ENCODE peak calls at places on chromosomes 7 and 10, in eight cellular contexts. One of them, this sample, is unnamed.

GRCh38 chr7:7148799-7149481 is 33.4 kb upstream of the C1GALT1 start:
- DNase-seq in AG08395: no peak
- DNase-seq in stimulated activated CD8-positive, alpha-beta memory T cell treated with anti-CD3 and anti-CD28 coated beads, Interleukin-4, amount 100 ng/mL, for 24 hours: no peak
- DNase-seq in nephron progenitor cell: no peak
- DNase-seq in left ventricle myocardium superior: no peak
- DNase-seq in NCI-H1105: no peak
- DNase-seq in HEK293T: no peak
- DNase-seq in fibroblast of the aortic adventitia: peak
- DNase-seq in this sample: no peak

GRCh38 chr10:94361161-94361794 is 1.5 kb downstream of the NOC3L start:
- DNase-seq in fibroblast of the aortic adventitia: peak
- DNase-seq in NCI-H1105: no peak
- DNase-seq in stimulated activated CD8-positive, alpha-beta memory T cell treated with anti-CD3 and anti-CD28 coated beads, Interleukin-4, amount 100 ng/mL, for 24 hours: no peak
- DNase-seq in HEK293T: no peak
- DNase-seq in AG08395: no peak
- DNase-seq in left ventricle myocardium superior: no peak
- DNase-seq in nephron progenitor cell: no peak
- DNase-seq in this sample: no peak

GRCh38 chr10:86056632-86057031 is 310.0 kb downstream of the GRID1 start:
- DNase-seq in nephron progenitor cell: no peak
- DNase-seq in fibroblast of the aortic adventitia: no peak
- DNase-seq in AG08395: no peak
- DNase-seq in left ventricle myocardium superior: no peak
- DNase-seq in HEK293T: no peak
- DNase-seq in NCI-H1105: no peak
- DNase-seq in stimulated activated CD8-positive, alpha-beta memory T cell treated with anti-CD3 and anti-CD28 coated beads, Interleukin-4, amount 100 ng/mL, for 24 hours: no peak
- DNase-seq in this sample: no peak

GRCh38 chr10:132480356-132480755 is 57.2 kb upstream of the INPP5A start:
- DNase-seq in fibroblast of the aortic adventitia: no peak
- DNase-seq in stimulated activated CD8-positive, alpha-beta memory T cell treated with anti-CD3 and anti-CD28 coated beads, Interleukin-4, amount 100 ng/mL, for 24 hours: no peak
- DNase-seq in NCI-H1105: no peak
- DNase-seq in AG08395: no peak
- DNase-seq in left ventricle myocardium superior: no peak
- DNase-seq in HEK293T: no peak
- DNase-seq in nephron progenitor cell: no peak
- DNase-seq in this sample: peak

GRCh38 chr7:372546-372938 is 82.6 kb downstream of the FOXL3 start:
- DNase-seq in stimulated activated CD8-positive, alpha-beta memory T cell treated with anti-CD3 and anti-CD28 coated beads, Interleukin-4, amount 100 ng/mL, for 24 hours: no peak
- DNase-seq in NCI-H1105: no peak
- DNase-seq in fibroblast of the aortic adventitia: no peak
- DNase-seq in nephron progenitor cell: no peak
- DNase-seq in HEK293T: no peak
- DNase-seq in left ventricle myocardium superior: no peak
- DNase-seq in AG08395: no peak
- DNase-seq in this sample: no peak

GRCh38 chr10:132387723-132388210 is 9.2 kb upstream of the PWWP2B start:
- DNase-seq in fibroblast of the aortic adventitia: peak
- DNase-seq in left ventricle myocardium superior: peak
- DNase-seq in AG08395: peak
- DNase-seq in nephron progenitor cell: peak
- DNase-seq in stimulated activated CD8-positive, alpha-beta memory T cell treated with anti-CD3 and anti-CD28 coated beads, Interleukin-4, amount 100 ng/mL, for 24 hours: peak
- DNase-seq in NCI-H1105: no peak
- DNase-seq in HEK293T: peak
- DNase-seq in this sample: peak

GRCh38 chr7:31875424-31875823 is 188.4 kb downstream of the PPP1R17 start:
- DNase-seq in NCI-H1105: no peak
- DNase-seq in nephron progenitor cell: no peak
- DNase-seq in left ventricle myocardium superior: no peak
- DNase-seq in stimulated activated CD8-positive, alpha-beta memory T cell treated with anti-CD3 and anti-CD28 coated beads, Interleukin-4, amount 100 ng/mL, for 24 hours: no peak
- DNase-seq in HEK293T: no peak
- DNase-seq in fibroblast of the aortic adventitia: no peak
- DNase-seq in AG08395: peak
- DNase-seq in this sample: no peak

GRCh38 chr7:128827248-128827958 is 2.8 kb upstream of the FLNC start:
- DNase-seq in NCI-H1105: no peak
- DNase-seq in AG08395: peak
- DNase-seq in left ventricle myocardium superior: peak
- DNase-seq in HEK293T: no peak
- DNase-seq in stimulated activated CD8-positive, alpha-beta memory T cell treated with anti-CD3 and anti-CD28 coated beads, Interleukin-4, amount 100 ng/mL, for 24 hours: no peak
- DNase-seq in fibroblast of the aortic adventitia: peak
- DNase-seq in nephron progenitor cell: peak
- DNase-seq in this sample: peak

GRCh38 chr7:140899883-140900282 is 24.8 kb downstream of the BRAF start:
- DNase-seq in fibroblast of the aortic adventitia: no peak
- DNase-seq in nephron progenitor cell: no peak
- DNase-seq in AG08395: no peak
- DNase-seq in NCI-H1105: peak
- DNase-seq in stimulated activated CD8-positive, alpha-beta memory T cell treated with anti-CD3 and anti-CD28 coated beads, Interleukin-4, amount 100 ng/mL, for 24 hours: no peak
- DNase-seq in HEK293T: peak
- DNase-seq in left ventricle myocardium superior: no peak
- DNase-seq in this sample: no peak

GRCh38 chr10:29324220-29324831 is 35.5 kb downstream of the LYZL1 start:
- DNase-seq in nephron progenitor cell: no peak
- DNase-seq in HEK293T: no peak
- DNase-seq in fibroblast of the aortic adventitia: no peak
- DNase-seq in left ventricle myocardium superior: no peak
- DNase-seq in AG08395: no peak
- DNase-seq in NCI-H1105: no peak
- DNase-seq in stimulated activated CD8-positive, alpha-beta memory T cell treated with anti-CD3 and anti-CD28 coated beads, Interleukin-4, amount 100 ng/mL, for 24 hours: no peak
- DNase-seq in this sample: no peak

GRCh38 chr7:22377690-22378089 is 20.7 kb upstream of the RAPGEF5 start:
- DNase-seq in fibroblast of the aortic adventitia: no peak
- DNase-seq in NCI-H1105: no peak
- DNase-seq in stimulated activated CD8-positive, alpha-beta memory T cell treated with anti-CD3 and anti-CD28 coated beads, Interleukin-4, amount 100 ng/mL, for 24 hours: no peak
- DNase-seq in AG08395: no peak
- DNase-seq in left ventricle myocardium superior: no peak
- DNase-seq in nephron progenitor cell: no peak
- DNase-seq in HEK293T: no peak
- DNase-seq in this sample: no peak

GRCh38 chr10:17239671-17240460 is 11.8 kb downstream of the VIM start:
- DNase-seq in HEK293T: no peak
- DNase-seq in stimulated activated CD8-positive, alpha-beta memory T cell treated with anti-CD3 and anti-CD28 coated beads, Interleukin-4, amount 100 ng/mL, for 24 hours: no peak
- DNase-seq in NCI-H1105: no peak
- DNase-seq in nephron progenitor cell: no peak
- DNase-seq in AG08395: no peak
- DNase-seq in left ventricle myocardium superior: no peak
- DNase-seq in fibroblast of the aortic adventitia: no peak
- DNase-seq in this sample: no peak

GRCh38 chr7:116122972-116123595 is 87.3 kb upstream of the TES start:
- DNase-seq in NCI-H1105: peak
- DNase-seq in AG08395: peak
- DNase-seq in left ventricle myocardium superior: no peak
- DNase-seq in stimulated activated CD8-positive, alpha-beta memory T cell treated with anti-CD3 and anti-CD28 coated beads, Interleukin-4, amount 100 ng/mL, for 24 hours: no peak
- DNase-seq in nephron progenitor cell: peak
- DNase-seq in fibroblast of the aortic adventitia: peak
- DNase-seq in HEK293T: peak
- DNase-seq in this sample: no peak

GRCh38 chr7:89385414-89385813 is 589.9 kb upstream of the TEX47 start:
- DNase-seq in AG08395: no peak
- DNase-seq in fibroblast of the aortic adventitia: no peak
- DNase-seq in HEK293T: no peak
- DNase-seq in NCI-H1105: no peak
- DNase-seq in left ventricle myocardium superior: no peak
- DNase-seq in stimulated activated CD8-positive, alpha-beta memory T cell treated with anti-CD3 and anti-CD28 coated beads, Interleukin-4, amount 100 ng/mL, for 24 hours: no peak
- DNase-seq in nephron progenitor cell: no peak
- DNase-seq in this sample: no peak

GRCh38 chr7:38070718-38071117 is 107.3 kb upstream of the STARD3NL start:
- DNase-seq in HEK293T: peak
- DNase-seq in stimulated activated CD8-positive, alpha-beta memory T cell treated with anti-CD3 and anti-CD28 coated beads, Interleukin-4, amount 100 ng/mL, for 24 hours: no peak
- DNase-seq in AG08395: peak
- DNase-seq in fibroblast of the aortic adventitia: peak
- DNase-seq in left ventricle myocardium superior: no peak
- DNase-seq in NCI-H1105: peak
- DNase-seq in nephron progenitor cell: no peak
- DNase-seq in this sample: no peak

GRCh38 chr7:31408120-31408729 is 67.7 kb upstream of the NEUROD6 start:
- DNase-seq in left ventricle myocardium superior: no peak
- DNase-seq in NCI-H1105: no peak
- DNase-seq in nephron progenitor cell: no peak
- DNase-seq in stimulated activated CD8-positive, alpha-beta memory T cell treated with anti-CD3 and anti-CD28 coated beads, Interleukin-4, amount 100 ng/mL, for 24 hours: no peak
- DNase-seq in fibroblast of the aortic adventitia: peak
- DNase-seq in HEK293T: no peak
- DNase-seq in AG08395: peak
- DNase-seq in this sample: no peak

GRCh38 chr10:76179806-76180205 is 748.4 kb downstream of the LRMDA start:
- DNase-seq in left ventricle myocardium superior: no peak
- DNase-seq in nephron progenitor cell: no peak
- DNase-seq in stimulated activated CD8-positive, alpha-beta memory T cell treated with anti-CD3 and anti-CD28 coated beads, Interleukin-4, amount 100 ng/mL, for 24 hours: no peak
- DNase-seq in AG08395: no peak
- DNase-seq in fibroblast of the aortic adventitia: no peak
- DNase-seq in HEK293T: no peak
- DNase-seq in NCI-H1105: no peak
- DNase-seq in this sample: no peak

GRCh38 chr7:65477326-65477725 is 103.7 kb downstream of the ZNF92 start:
- DNase-seq in left ventricle myocardium superior: no peak
- DNase-seq in HEK293T: peak
- DNase-seq in fibroblast of the aortic adventitia: no peak
- DNase-seq in NCI-H1105: peak
- DNase-seq in stimulated activated CD8-positive, alpha-beta memory T cell treated with anti-CD3 and anti-CD28 coated beads, Interleukin-4, amount 100 ng/mL, for 24 hours: no peak
- DNase-seq in nephron progenitor cell: peak
- DNase-seq in AG08395: no peak
- DNase-seq in this sample: no peak

GRCh38 chr7:26599982-26600381 is 264.4 kb downstream of the SKAP2 start:
- DNase-seq in HEK293T: no peak
- DNase-seq in AG08395: no peak
- DNase-seq in left ventricle myocardium superior: no peak
- DNase-seq in fibroblast of the aortic adventitia: no peak
- DNase-seq in nephron progenitor cell: no peak
- DNase-seq in NCI-H1105: no peak
- DNase-seq in stimulated activated CD8-positive, alpha-beta memory T cell treated with anti-CD3 and anti-CD28 coated beads, Interleukin-4, amount 100 ng/mL, for 24 hours: no peak
- DNase-seq in this sample: no peak

GRCh38 chr7:121084748-121085336 is 96.3 kb downstream of the CPED1 start:
- DNase-seq in left ventricle myocardium superior: peak
- DNase-seq in nephron progenitor cell: no peak
- DNase-seq in NCI-H1105: no peak
- DNase-seq in fibroblast of the aortic adventitia: peak
- DNase-seq in AG08395: peak
- DNase-seq in stimulated activated CD8-positive, alpha-beta memory T cell treated with anti-CD3 and anti-CD28 coated beads, Interleukin-4, amount 100 ng/mL, for 24 hours: no peak
- DNase-seq in HEK293T: no peak
- DNase-seq in this sample: no peak

GRCh38 chr7:105992888-105993287 is 29.8 kb downstream of the CDHR3 start:
- DNase-seq in AG08395: no peak
- DNase-seq in left ventricle myocardium superior: no peak
- DNase-seq in stimulated activated CD8-positive, alpha-beta memory T cell treated with anti-CD3 and anti-CD28 coated beads, Interleukin-4, amount 100 ng/mL, for 24 hours: no peak
- DNase-seq in NCI-H1105: no peak
- DNase-seq in nephron progenitor cell: no peak
- DNase-seq in HEK293T: no peak
- DNase-seq in fibroblast of the aortic adventitia: no peak
- DNase-seq in this sample: no peak

GRCh38 chr7:16078076-16078952 is 343.0 kb downstream of the CRPPA start:
- DNase-seq in HEK293T: peak
- DNase-seq in left ventricle myocardium superior: no peak
- DNase-seq in fibroblast of the aortic adventitia: peak
- DNase-seq in nephron progenitor cell: peak
- DNase-seq in AG08395: peak
- DNase-seq in stimulated activated CD8-positive, alpha-beta memory T cell treated with anti-CD3 and anti-CD28 coated beads, Interleukin-4, amount 100 ng/mL, for 24 hours: no peak
- DNase-seq in NCI-H1105: peak
- DNase-seq in this sample: no peak

GRCh38 chr7:114574384-114574783 is 159.8 kb downstream of the FOXP2 start:
- DNase-seq in fibroblast of the aortic adventitia: peak
- DNase-seq in left ventricle myocardium superior: no peak
- DNase-seq in HEK293T: no peak
- DNase-seq in AG08395: peak
- DNase-seq in NCI-H1105: no peak
- DNase-seq in stimulated activated CD8-positive, alpha-beta memory T cell treated with anti-CD3 and anti-CD28 coated beads, Interleukin-4, amount 100 ng/mL, for 24 hours: no peak
- DNase-seq in nephron progenitor cell: no peak
- DNase-seq in this sample: no peak

GRCh38 chr7:71783779-71784178 is 628.4 kb downstream of the CALN1 start:
- DNase-seq in AG08395: no peak
- DNase-seq in HEK293T: no peak
- DNase-seq in nephron progenitor cell: no peak
- DNase-seq in fibroblast of the aortic adventitia: no peak
- DNase-seq in left ventricle myocardium superior: no peak
- DNase-seq in stimulated activated CD8-positive, alpha-beta memory T cell treated with anti-CD3 and anti-CD28 coated beads, Interleukin-4, amount 100 ng/mL, for 24 hours: no peak
- DNase-seq in NCI-H1105: no peak
- DNase-seq in this sample: no peak

GRCh38 chr7:86328801-86329433 is 314.8 kb upstream of the GRM3 start:
- DNase-seq in AG08395: no peak
- DNase-seq in HEK293T: no peak
- DNase-seq in fibroblast of the aortic adventitia: no peak
- DNase-seq in stimulated activated CD8-positive, alpha-beta memory T cell treated with anti-CD3 and anti-CD28 coated beads, Interleukin-4, amount 100 ng/mL, for 24 hours: no peak
- DNase-seq in left ventricle myocardium superior: no peak
- DNase-seq in NCI-H1105: no peak
- DNase-seq in nephron progenitor cell: no peak
- DNase-seq in this sample: no peak

GRCh38 chr7:150430465-150431085 is 19.9 kb upstream of the GIMAP8 start:
- DNase-seq in fibroblast of the aortic adventitia: no peak
- DNase-seq in AG08395: no peak
- DNase-seq in nephron progenitor cell: no peak
- DNase-seq in left ventricle myocardium superior: no peak
- DNase-seq in NCI-H1105: no peak
- DNase-seq in HEK293T: no peak
- DNase-seq in stimulated activated CD8-positive, alpha-beta memory T cell treated with anti-CD3 and anti-CD28 coated beads, Interleukin-4, amount 100 ng/mL, for 24 hours: no peak
- DNase-seq in this sample: no peak

GRCh38 chr10:124220971-124221355 is 127.6 kb upstream of the CHST15 start:
- DNase-seq in NCI-H1105: no peak
- DNase-seq in fibroblast of the aortic adventitia: no peak
- DNase-seq in AG08395: no peak
- DNase-seq in nephron progenitor cell: no peak
- DNase-seq in HEK293T: no peak
- DNase-seq in left ventricle myocardium superior: no peak
- DNase-seq in stimulated activated CD8-positive, alpha-beta memory T cell treated with anti-CD3 and anti-CD28 coated beads, Interleukin-4, amount 100 ng/mL, for 24 hours: no peak
- DNase-seq in this sample: peak

GRCh38 chr10:70613941-70614340 is 11.4 kb upstream of the PRF1 start:
- DNase-seq in HEK293T: no peak
- DNase-seq in NCI-H1105: no peak
- DNase-seq in fibroblast of the aortic adventitia: no peak
- DNase-seq in left ventricle myocardium superior: no peak
- DNase-seq in stimulated activated CD8-positive, alpha-beta memory T cell treated with anti-CD3 and anti-CD28 coated beads, Interleukin-4, amount 100 ng/mL, for 24 hours: no peak
- DNase-seq in nephron progenitor cell: no peak
- DNase-seq in AG08395: no peak
- DNase-seq in this sample: no peak

GRCh38 chr7:155644971-155645509 is 579 bp downstream of the RBM33 start:
- DNase-seq in HEK293T: peak
- DNase-seq in AG08395: peak
- DNase-seq in left ventricle myocardium superior: peak
- DNase-seq in fibroblast of the aortic adventitia: peak
- DNase-seq in stimulated activated CD8-positive, alpha-beta memory T cell treated with anti-CD3 and anti-CD28 coated beads, Interleukin-4, amount 100 ng/mL, for 24 hours: peak
- DNase-seq in nephron progenitor cell: peak
- DNase-seq in NCI-H1105: peak
- DNase-seq in this sample: peak

GRCh38 chr7:27066148-27066547 is 29.7 kb downstream of the HOXA1 start:
- DNase-seq in left ventricle myocardium superior: no peak
- DNase-seq in AG08395: peak
- DNase-seq in HEK293T: no peak
- DNase-seq in fibroblast of the aortic adventitia: peak
- DNase-seq in NCI-H1105: no peak
- DNase-seq in stimulated activated CD8-positive, alpha-beta memory T cell treated with anti-CD3 and anti-CD28 coated beads, Interleukin-4, amount 100 ng/mL, for 24 hours: no peak
- DNase-seq in nephron progenitor cell: no peak
- DNase-seq in this sample: no peak

GRCh38 chr10:19500959-19501358 is 315.3 kb upstream of the PLXDC2 start:
- DNase-seq in left ventricle myocardium superior: no peak
- DNase-seq in fibroblast of the aortic adventitia: no peak
- DNase-seq in stimulated activated CD8-positive, alpha-beta memory T cell treated with anti-CD3 and anti-CD28 coated beads, Interleukin-4, amount 100 ng/mL, for 24 hours: no peak
- DNase-seq in nephron progenitor cell: no peak
- DNase-seq in NCI-H1105: no peak
- DNase-seq in AG08395: no peak
- DNase-seq in HEK293T: no peak
- DNase-seq in this sample: no peak

GRCh38 chr10:18334116-18334867 is 194.1 kb downstream of the CACNB2 start:
- DNase-seq in left ventricle myocardium superior: no peak
- DNase-seq in stimulated activated CD8-positive, alpha-beta memory T cell treated with anti-CD3 and anti-CD28 coated beads, Interleukin-4, amount 100 ng/mL, for 24 hours: no peak
- DNase-seq in AG08395: no peak
- DNase-seq in HEK293T: peak
- DNase-seq in fibroblast of the aortic adventitia: peak
- DNase-seq in nephron progenitor cell: no peak
- DNase-seq in NCI-H1105: no peak
- DNase-seq in this sample: no peak

GRCh38 chr10:1465993-1466764 is 271.1 kb downstream of the ADARB2 start:
- DNase-seq in AG08395: no peak
- DNase-seq in fibroblast of the aortic adventitia: no peak
- DNase-seq in left ventricle myocardium superior: no peak
- DNase-seq in nephron progenitor cell: no peak
- DNase-seq in NCI-H1105: no peak
- DNase-seq in stimulated activated CD8-positive, alpha-beta memory T cell treated with anti-CD3 and anti-CD28 coated beads, Interleukin-4, amount 100 ng/mL, for 24 hours: no peak
- DNase-seq in HEK293T: no peak
- DNase-seq in this sample: no peak

GRCh38 chr10:34184901-34185386 is 630.2 kb downstream of the PARD3 start:
- DNase-seq in left ventricle myocardium superior: no peak
- DNase-seq in stimulated activated CD8-positive, alpha-beta memory T cell treated with anti-CD3 and anti-CD28 coated beads, Interleukin-4, amount 100 ng/mL, for 24 hours: no peak
- DNase-seq in nephron progenitor cell: no peak
- DNase-seq in HEK293T: no peak
- DNase-seq in AG08395: no peak
- DNase-seq in fibroblast of the aortic adventitia: no peak
- DNase-seq in NCI-H1105: no peak
- DNase-seq in this sample: no peak